ENCODE peak calls at places on chromosomes 16 and 17, in seven cellular contexts. U is colonic mucosa, V is left cardiac atrium, K is ACHN, R is Caki2, C is NCI-H2081, Q is Kasumi-1. D is an unnamed sample.

GRCh38 chr16:12611006-12611477 is 192.6 kb downstream of the CPPED1 start:
- DNase-seq in U (no peak), V (no peak), K (no peak), R (no peak), C (no peak), Q (no peak), D (no peak)

GRCh38 chr16:22296225-22297113 is 740 bp upstream of the POLR3E start:
- DNase-seq in U (no peak), V (no peak), K (peak), R (peak), C (no peak), Q (no peak), D (peak)

GRCh38 chr17:3551189-3551588 is 6.4 kb downstream of the TRPV3 start:
- DNase-seq in U (peak), V (no peak), K (no peak), R (no peak), C (no peak), Q (no peak), D (no peak)

GRCh38 chr16:28984619-28985135 is at the start of gene LAT:
- DNase-seq in U (peak), V (no peak), K (peak), R (peak), C (no peak), Q (peak), D (no peak)

GRCh38 chr17:40443988-40444899 is 994 bp downstream of the IGFBP4 start:
- DNase-seq in U (peak), V (no peak), K (no peak), R (peak), C (no peak), Q (peak), D (no peak)

GRCh38 chr16:49158029-49158642 is 123.5 kb downstream of the CBLN1 start:
- DNase-seq in U (peak), V (no peak), K (peak), R (peak), C (no peak), Q (peak), D (peak)

GRCh38 chr16:75589301-75589700 is 23.1 kb downstream of the GABARAPL2 start:
- DNase-seq in U (no peak), V (peak), K (no peak), R (no peak), C (no peak), Q (no peak), D (no peak)

GRCh38 chr16:31537362-31537921 is 9.7 kb downstream of the AHSP start:
- DNase-seq in U (no peak), V (no peak), K (no peak), R (no peak), C (no peak), Q (no peak), D (no peak)

GRCh38 chr17:68142595-68142994 is 105.2 kb upstream of the AMZ2 start:
- DNase-seq in U (no peak), V (no peak), K (no peak), R (no peak), C (no peak), Q (no peak), D (no peak)

GRCh38 chr17:31497431-31497830 is 106.0 kb downstream of the RAB11FIP4 start:
- DNase-seq in U (no peak), V (no peak), K (no peak), R (no peak), C (no peak), Q (no peak), D (no peak)

GRCh38 chr16:49754495-49755290 is 101.2 kb downstream of the ZNF423 start:
- DNase-seq in U (peak), V (peak), K (no peak), R (no peak), C (no peak), Q (no peak), D (no peak)

GRCh38 chr17:49694847-49695697 is 12.7 kb downstream of the SLC35B1 start:
- DNase-seq in U (peak), V (no peak), K (peak), R (peak), C (peak), Q (peak), D (peak)

GRCh38 chr17:7413346-7413985 is 5.8 kb downstream of the NLGN2 start:
- DNase-seq in U (no peak), V (no peak), K (no peak), R (no peak), C (no peak), Q (no peak), D (no peak)

GRCh38 chr16:78709137-78709871 is 609.9 kb downstream of the WWOX start:
- DNase-seq in U (no peak), V (no peak), K (no peak), R (no peak), C (no peak), Q (no peak), D (no peak)

GRCh38 chr16:50683689-50684374 is 2.7 kb upstream of the SNX20 start:
- DNase-seq in U (no peak), V (no peak), K (no peak), R (no peak), C (no peak), Q (peak), D (no peak)